ENCODE peak calls at places on chromosomes 11 and 22, in five cellular contexts. One of them, this sample, is unnamed.

GRCh38 chr11:1034001-1034400 is 2.5 kb downstream of the MUC6 start:
- DNase-seq in midbrain: no peak
- DNase-seq in fibroblast of mammary gland: no peak
- DNase-seq in caudate nucleus: no peak
- DNase-seq in epithelial cell of esophagus: no peak
- DNase-seq in this sample: no peak

GRCh38 chr11:117814766-117815261 is 9.7 kb downstream of the FXYD2 start:
- DNase-seq in midbrain: no peak
- DNase-seq in caudate nucleus: no peak
- DNase-seq in fibroblast of mammary gland: no peak
- DNase-seq in epithelial cell of esophagus: peak; percentile 14
- DNase-seq in this sample: no peak

GRCh38 chr22:40418366-40419201 is 48.2 kb downstream of the SGSM3 start:
- DNase-seq in epithelial cell of esophagus: no peak
- DNase-seq in fibroblast of mammary gland: peak; percentile 15
- DNase-seq in caudate nucleus: peak; percentile 45
- DNase-seq in midbrain: no peak
- DNase-seq in this sample: no peak

GRCh38 chr11:116379185-116379828 is 393.5 kb downstream of the BUD13 start:
- DNase-seq in midbrain: no peak
- DNase-seq in caudate nucleus: no peak
- DNase-seq in fibroblast of mammary gland: peak; percentile 1
- DNase-seq in epithelial cell of esophagus: peak; percentile 1
- DNase-seq in this sample: no peak

GRCh38 chr11:105227363-105227762 is 87.8 kb upstream of the CARD18 start:
- DNase-seq in caudate nucleus: no peak
- DNase-seq in epithelial cell of esophagus: no peak
- DNase-seq in fibroblast of mammary gland: no peak
- DNase-seq in midbrain: no peak
- DNase-seq in this sample: no peak

GRCh38 chr11:122159173-122159701 is 43.2 kb upstream of the BLID start:
- DNase-seq in caudate nucleus: peak; percentile 35
- DNase-seq in fibroblast of mammary gland: peak; percentile 82
- DNase-seq in epithelial cell of esophagus: peak; percentile 21
- DNase-seq in midbrain: peak; percentile 70
- DNase-seq in this sample: no peak

GRCh38 chr11:76803811-76804600 is 20.9 kb downstream of the TSKU start:
- DNase-seq in epithelial cell of esophagus: no peak
- DNase-seq in midbrain: no peak
- DNase-seq in caudate nucleus: no peak
- DNase-seq in fibroblast of mammary gland: peak; percentile 80
- DNase-seq in this sample: no peak

GRCh38 chr11:32435947-32436750 is 810 bp upstream of the WT1 start:
- DNase-seq in midbrain: no peak
- DNase-seq in caudate nucleus: no peak
- DNase-seq in epithelial cell of esophagus: no peak
- DNase-seq in fibroblast of mammary gland: no peak
- DNase-seq in this sample: no peak

GRCh38 chr11:96259053-96259837 is 83.8 kb downstream of the MAML2 start:
- DNase-seq in caudate nucleus: no peak
- DNase-seq in fibroblast of mammary gland: peak; percentile 90
- DNase-seq in midbrain: no peak
- DNase-seq in epithelial cell of esophagus: peak; percentile 92
- DNase-seq in this sample: no peak

GRCh38 chr11:132024587-132025295 is 654.3 kb downstream of the NTM start:
- DNase-seq in fibroblast of mammary gland: peak; percentile 74
- DNase-seq in midbrain: no peak
- DNase-seq in caudate nucleus: no peak
- DNase-seq in epithelial cell of esophagus: peak; percentile 95
- DNase-seq in this sample: no peak

GRCh38 chr22:22830957-22831688 is 56.5 kb upstream of the IGLL5 start:
- DNase-seq in caudate nucleus: no peak
- DNase-seq in fibroblast of mammary gland: no peak
- DNase-seq in epithelial cell of esophagus: no peak
- DNase-seq in midbrain: no peak
- DNase-seq in this sample: no peak

GRCh38 chr22:37498289-37498909 is 12.2 kb upstream of the MFNG start:
- DNase-seq in fibroblast of mammary gland: no peak
- DNase-seq in midbrain: no peak
- DNase-seq in epithelial cell of esophagus: no peak
- DNase-seq in caudate nucleus: no peak
- DNase-seq in this sample: no peak

GRCh38 chr11:75024764-75025211 is 36.1 kb downstream of the NEU3 start:
- DNase-seq in epithelial cell of esophagus: no peak
- DNase-seq in caudate nucleus: no peak
- DNase-seq in midbrain: no peak
- DNase-seq in fibroblast of mammary gland: peak; percentile 10
- DNase-seq in this sample: no peak

GRCh38 chr11:47971501-47971900 is 8.9 kb upstream of the PTPRJ start:
- DNase-seq in fibroblast of mammary gland: no peak
- DNase-seq in caudate nucleus: no peak
- DNase-seq in midbrain: no peak
- DNase-seq in epithelial cell of esophagus: no peak
- DNase-seq in this sample: no peak

GRCh38 chr11:128210148-128210940 is 377.0 kb downstream of the ETS1 start:
- DNase-seq in caudate nucleus: no peak
- DNase-seq in epithelial cell of esophagus: peak; percentile 100
- DNase-seq in midbrain: no peak
- DNase-seq in fibroblast of mammary gland: peak; percentile 98
- DNase-seq in this sample: no peak

GRCh38 chr22:44196241-44196640 is 15.5 kb downstream of the PARVG start:
- DNase-seq in epithelial cell of esophagus: no peak
- DNase-seq in caudate nucleus: no peak
- DNase-seq in fibroblast of mammary gland: no peak
- DNase-seq in midbrain: no peak
- DNase-seq in this sample: no peak

GRCh38 chr11:17683378-17684161 is 35.8 kb upstream of the MYOD1 start:
- DNase-seq in midbrain: no peak
- DNase-seq in epithelial cell of esophagus: peak; percentile 48
- DNase-seq in fibroblast of mammary gland: peak; percentile 76
- DNase-seq in caudate nucleus: no peak
- DNase-seq in this sample: no peak

GRCh38 chr11:795638-796564 is 2.2 kb downstream of the SLC25A22 start:
- DNase-seq in caudate nucleus: peak; percentile 31
- DNase-seq in epithelial cell of esophagus: peak; percentile 77
- DNase-seq in fibroblast of mammary gland: peak; percentile 94
- DNase-seq in midbrain: peak; percentile 48
- DNase-seq in this sample: no peak

GRCh38 chr22:33108037-33108436 is 49.9 kb upstream of the SYN3 start:
- DNase-seq in epithelial cell of esophagus: no peak
- DNase-seq in midbrain: no peak
- DNase-seq in caudate nucleus: no peak
- DNase-seq in fibroblast of mammary gland: no peak
- DNase-seq in this sample: no peak

GRCh38 chr11:114061053-114062049 is 1.8 kb downstream of the ZBTB16 start:
- DNase-seq in caudate nucleus: no peak
- DNase-seq in midbrain: no peak
- DNase-seq in epithelial cell of esophagus: peak; percentile 11
- DNase-seq in fibroblast of mammary gland: peak; percentile 55
- DNase-seq in this sample: no peak

GRCh38 chr22:28154856-28155255 is 235.8 kb upstream of the PITPNB start:
- DNase-seq in fibroblast of mammary gland: no peak
- DNase-seq in midbrain: no peak
- DNase-seq in caudate nucleus: no peak
- DNase-seq in epithelial cell of esophagus: no peak
- DNase-seq in this sample: no peak

GRCh38 chr11:35111171-35112055 is 27.6 kb upstream of the CD44 start:
- DNase-seq in caudate nucleus: no peak
- DNase-seq in epithelial cell of esophagus: peak; percentile 94
- DNase-seq in midbrain: no peak
- DNase-seq in fibroblast of mammary gland: peak; percentile 94
- DNase-seq in this sample: no peak

GRCh38 chr11:129732926-129733325 is 82.7 kb upstream of the TMEM45B start:
- DNase-seq in midbrain: no peak
- DNase-seq in epithelial cell of esophagus: peak; percentile 29
- DNase-seq in fibroblast of mammary gland: no peak
- DNase-seq in caudate nucleus: no peak
- DNase-seq in this sample: no peak

GRCh38 chr22:36467946-36468345 is 13.5 kb downstream of the TXN2 start:
- DNase-seq in fibroblast of mammary gland: peak; percentile 94
- DNase-seq in midbrain: no peak
- DNase-seq in caudate nucleus: no peak
- DNase-seq in epithelial cell of esophagus: peak; percentile 91
- DNase-seq in this sample: no peak

GRCh38 chr11:71474141-71474770 is 21.3 kb downstream of the NADSYN1 start:
- DNase-seq in caudate nucleus: no peak
- DNase-seq in midbrain: no peak
- DNase-seq in epithelial cell of esophagus: no peak
- DNase-seq in fibroblast of mammary gland: no peak
- DNase-seq in this sample: no peak

GRCh38 chr11:44030276-44030932 is 17.4 kb upstream of the ACCSL start:
- DNase-seq in caudate nucleus: no peak
- DNase-seq in epithelial cell of esophagus: peak; percentile 27
- DNase-seq in midbrain: peak; percentile 26
- DNase-seq in fibroblast of mammary gland: peak; percentile 94
- DNase-seq in this sample: no peak